ENCODE peak calls at places on chromosome 9, in five cellular contexts. One of them, this sample, is unnamed.

GRCh38 chr9:75612205-75612604 is 278.3 kb upstream of the PCSK5 start:
- DNase-seq in astrocyte of the spinal cord: no peak
- DNase-seq in OCI-LY7: no peak
- DNase-seq in breast epithelium: no peak
- DNase-seq in heart right ventricle: no peak
- DNase-seq in this sample: no peak

GRCh38 chr9:132797861-132798659 is 80.0 kb downstream of the AK8 start:
- DNase-seq in astrocyte of the spinal cord: no peak
- DNase-seq in OCI-LY7: no peak
- DNase-seq in breast epithelium: no peak
- DNase-seq in heart right ventricle: no peak
- DNase-seq in this sample: peak; percentile 5

GRCh38 chr9:78015242-78015641 is 16.4 kb downstream of the GNAQ start:
- DNase-seq in astrocyte of the spinal cord: no peak
- DNase-seq in OCI-LY7: no peak
- DNase-seq in breast epithelium: no peak
- DNase-seq in heart right ventricle: no peak
- DNase-seq in this sample: no peak

GRCh38 chr9:14029811-14030210 is 284.1 kb downstream of the NFIB start:
- DNase-seq in astrocyte of the spinal cord: no peak
- DNase-seq in OCI-LY7: no peak
- DNase-seq in breast epithelium: no peak
- DNase-seq in heart right ventricle: no peak
- DNase-seq in this sample: no peak

GRCh38 chr9:132547052-132547431 is 35.4 kb upstream of the BARHL1 start:
- DNase-seq in astrocyte of the spinal cord: no peak
- DNase-seq in OCI-LY7: no peak
- DNase-seq in breast epithelium: no peak
- DNase-seq in heart right ventricle: no peak
- DNase-seq in this sample: no peak

GRCh38 chr9:132702254-132702653 is 32.0 kb downstream of the GTF3C4 start:
- DNase-seq in astrocyte of the spinal cord: no peak
- DNase-seq in OCI-LY7: no peak
- DNase-seq in breast epithelium: no peak
- DNase-seq in heart right ventricle: no peak
- DNase-seq in this sample: no peak

GRCh38 chr9:72485821-72486605 is 35.4 kb upstream of the TMC1 start:
- DNase-seq in astrocyte of the spinal cord: peak; percentile 70
- DNase-seq in OCI-LY7: no peak
- DNase-seq in breast epithelium: no peak
- DNase-seq in heart right ventricle: no peak
- DNase-seq in this sample: peak; percentile 50

GRCh38 chr9:120714846-120715231 is 569 bp upstream of the MEGF9 start:
- DNase-seq in astrocyte of the spinal cord: no peak
- DNase-seq in OCI-LY7: no peak
- DNase-seq in breast epithelium: no peak
- DNase-seq in heart right ventricle: peak; percentile 20
- DNase-seq in this sample: no peak

GRCh38 chr9:113895526-113895925 is 19.4 kb downstream of the ZNF618 start:
- DNase-seq in astrocyte of the spinal cord: no peak
- DNase-seq in OCI-LY7: no peak
- DNase-seq in breast epithelium: no peak
- DNase-seq in heart right ventricle: no peak
- DNase-seq in this sample: peak; percentile 24

GRCh38 chr9:124206391-124206790 is 51.4 kb upstream of the NEK6 start:
- DNase-seq in astrocyte of the spinal cord: no peak
- DNase-seq in OCI-LY7: peak; percentile 82
- DNase-seq in breast epithelium: no peak
- DNase-seq in heart right ventricle: no peak
- DNase-seq in this sample: no peak

GRCh38 chr9:117414906-117415583 is at the start of gene ASTN2:
- DNase-seq in astrocyte of the spinal cord: no peak
- DNase-seq in OCI-LY7: no peak
- DNase-seq in breast epithelium: no peak
- DNase-seq in heart right ventricle: no peak
- DNase-seq in this sample: no peak

GRCh38 chr9:37262410-37262809 is 142.0 kb downstream of the ZCCHC7 start:
- DNase-seq in astrocyte of the spinal cord: peak; percentile 28
- DNase-seq in OCI-LY7: no peak
- DNase-seq in breast epithelium: no peak
- DNase-seq in heart right ventricle: no peak
- DNase-seq in this sample: peak; percentile 65

GRCh38 chr9:77839459-77840140 is 191.5 kb upstream of the GNA14 start:
- DNase-seq in astrocyte of the spinal cord: peak; percentile 75
- DNase-seq in OCI-LY7: no peak
- DNase-seq in breast epithelium: no peak
- DNase-seq in heart right ventricle: no peak
- DNase-seq in this sample: peak; percentile 88

GRCh38 chr9:107536462-107536861 is 46.9 kb upstream of the KLF4 start:
- DNase-seq in astrocyte of the spinal cord: no peak
- DNase-seq in OCI-LY7: no peak
- DNase-seq in breast epithelium: no peak
- DNase-seq in heart right ventricle: no peak
- DNase-seq in this sample: no peak

GRCh38 chr9:107539427-107540154 is 50.0 kb upstream of the KLF4 start:
- DNase-seq in astrocyte of the spinal cord: no peak
- DNase-seq in OCI-LY7: no peak
- DNase-seq in breast epithelium: no peak
- DNase-seq in heart right ventricle: no peak
- DNase-seq in this sample: no peak

GRCh38 chr9:107530682-107531081 is 41.1 kb upstream of the KLF4 start:
- DNase-seq in astrocyte of the spinal cord: no peak
- DNase-seq in OCI-LY7: no peak
- DNase-seq in breast epithelium: no peak
- DNase-seq in heart right ventricle: no peak
- DNase-seq in this sample: no peak

GRCh38 chr9:107540167-107540566 is 50.6 kb upstream of the KLF4 start:
- DNase-seq in astrocyte of the spinal cord: no peak
- DNase-seq in OCI-LY7: no peak
- DNase-seq in breast epithelium: no peak
- DNase-seq in heart right ventricle: no peak
- DNase-seq in this sample: peak; percentile 18

DNA sequence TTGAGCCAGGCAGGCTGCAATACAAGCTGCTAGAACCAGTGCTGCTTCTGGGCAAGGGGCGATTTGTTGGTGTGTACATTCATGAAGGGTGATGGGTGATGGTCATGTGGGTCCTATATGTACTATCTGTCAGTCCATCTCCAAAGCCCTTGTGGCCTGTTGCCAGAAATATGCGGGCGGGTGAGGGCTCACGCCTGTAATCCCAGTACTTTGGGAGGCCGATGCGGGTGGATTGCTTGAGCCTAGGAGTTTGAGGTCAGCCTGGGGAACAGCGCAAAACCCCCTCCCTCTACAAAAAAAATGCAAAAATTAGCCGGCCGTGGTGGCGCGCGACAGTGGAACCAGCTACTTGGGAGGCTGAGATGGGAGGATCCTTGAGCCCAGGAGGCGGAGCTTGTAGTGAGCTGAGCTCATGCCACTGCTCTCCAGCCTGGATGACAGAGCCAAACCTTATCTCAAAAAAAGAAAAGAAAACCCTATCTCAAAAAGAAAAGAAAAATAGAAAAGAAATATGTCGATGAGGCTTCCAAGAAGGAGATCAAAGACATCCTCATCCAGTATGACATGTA is 45.0 kb upstream of the KLF4 start:
- DNase-seq in astrocyte of the spinal cord: no peak
- DNase-seq in OCI-LY7: no peak
- DNase-seq in breast epithelium: no peak
- DNase-seq in heart right ventricle: no peak
- DNase-seq in this sample: no peak
- TF ChIP-seq CTCF in astrocyte of the spinal cord: no peak
- TF ChIP-seq CTCF in OCI-LY7: no peak
- TF ChIP-seq CTCF in breast epithelium: no peak
- TF ChIP-seq CTCF in heart right ventricle: no peak
- TF ChIP-seq CTCF in this sample: no peak

DNA sequence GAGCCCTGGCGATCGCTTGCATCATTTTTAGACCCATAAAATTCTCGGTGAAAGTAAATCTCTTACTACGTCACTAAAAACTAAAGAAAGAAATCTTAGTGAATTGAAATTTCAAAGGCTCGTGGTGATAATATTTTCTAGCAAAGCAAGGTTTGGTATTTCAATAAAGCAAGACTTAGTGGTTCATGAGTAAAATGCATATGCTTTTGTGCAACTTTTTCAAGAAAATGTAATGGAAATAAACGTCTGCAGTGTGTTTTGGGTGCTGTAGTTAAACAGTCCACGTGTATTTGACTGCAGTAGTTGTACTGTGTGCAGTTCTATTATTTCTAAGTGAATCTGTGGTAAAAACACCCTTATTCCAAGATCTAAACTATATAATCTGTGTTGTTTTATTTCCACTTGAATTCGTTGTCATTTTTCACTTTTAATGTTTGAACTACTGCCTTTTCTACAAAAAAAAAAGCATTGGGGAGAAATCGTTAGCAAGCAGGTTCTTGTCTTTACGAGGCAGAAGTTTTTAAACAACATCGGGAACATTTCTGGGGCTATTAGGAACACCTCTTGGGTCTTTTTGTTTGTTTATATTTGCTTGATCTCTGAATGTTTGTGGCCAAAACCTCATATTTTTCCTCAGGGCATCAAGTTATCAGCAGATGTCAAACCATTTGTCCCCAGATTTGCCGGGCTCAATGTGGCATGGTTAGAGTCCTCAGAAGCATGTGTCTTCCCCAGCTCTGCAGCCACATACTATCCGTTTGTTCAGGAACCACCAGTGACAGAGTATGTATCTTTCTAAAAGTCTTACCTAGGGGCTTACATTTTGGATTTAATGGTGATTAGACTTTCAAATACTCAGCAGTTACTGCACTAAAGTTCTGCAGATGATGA is 960 bp downstream of the SECISBP2 start:
- DNase-seq in astrocyte of the spinal cord: no peak
- DNase-seq in OCI-LY7: peak; percentile 30
- DNase-seq in breast epithelium: no peak
- DNase-seq in heart right ventricle: no peak
- DNase-seq in this sample: no peak
- H3K4me3 ChIP-seq in astrocyte of the spinal cord: peak overlapping the region; percentile 62
- H3K4me3 ChIP-seq in OCI-LY7: peak overlapping the region; percentile 77
- H3K4me3 ChIP-seq in breast epithelium: peak overlapping the region; percentile 70
- H3K4me3 ChIP-seq in heart right ventricle: peak overlapping the region; percentile 72
- H3K4me3 ChIP-seq in this sample: peak overlapping the region; percentile 70

DNA sequence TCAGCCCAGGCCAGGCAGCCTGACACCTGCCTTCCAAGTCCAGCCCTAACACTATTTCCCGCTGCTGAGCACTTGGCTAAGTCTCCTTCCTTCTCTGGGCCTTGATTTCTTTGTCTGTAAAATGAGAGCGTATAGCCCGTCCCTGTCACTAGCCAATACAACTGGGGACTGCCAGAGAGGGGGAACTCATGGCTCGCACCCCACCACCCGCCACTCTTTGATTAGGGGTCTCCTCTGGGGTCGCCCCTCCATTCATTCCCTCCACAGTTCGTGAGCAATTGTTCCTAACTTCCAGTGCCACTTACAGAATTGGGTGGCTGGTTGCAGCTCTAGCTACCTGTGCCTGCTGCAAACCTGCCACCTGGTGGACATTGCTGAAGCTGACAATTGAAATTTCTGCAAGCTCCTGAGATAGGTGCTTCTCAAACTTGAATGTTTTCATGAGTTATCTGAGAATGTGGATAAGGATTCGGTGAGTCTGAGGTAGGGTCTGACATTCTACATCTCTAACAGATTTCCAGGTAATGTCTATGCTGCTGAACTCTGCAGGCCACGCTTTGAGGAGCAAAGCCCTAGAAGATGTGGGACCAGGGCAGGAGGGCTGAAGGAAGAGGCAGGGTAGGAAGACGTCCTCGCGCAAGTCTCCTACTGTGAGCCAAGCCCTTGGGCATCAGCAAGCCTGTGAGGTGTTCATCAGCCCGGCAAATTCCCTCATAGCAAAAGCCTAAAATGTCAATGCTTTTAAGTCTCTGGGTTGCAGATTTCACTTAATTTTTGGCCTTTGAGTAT is 13.3 kb upstream of the RECK start:
- DNase-seq in astrocyte of the spinal cord: peak; percentile 72
- DNase-seq in OCI-LY7: peak; percentile 76
- DNase-seq in breast epithelium: peak; percentile 66
- DNase-seq in heart right ventricle: peak; percentile 62
- DNase-seq in this sample: peak; percentile 82
- TF ChIP-seq CTCF in astrocyte of the spinal cord: peak; percentile 84
- TF ChIP-seq CTCF in OCI-LY7: peak; percentile 95
- TF ChIP-seq CTCF in breast epithelium: peak; percentile 82
- TF ChIP-seq CTCF in heart right ventricle: peak; percentile 64
- TF ChIP-seq CTCF in this sample: peak; percentile 85

GRCh38 chr9:93465853-93466252 is 12.5 kb upstream of the FAM120AOS start:
- DNase-seq in astrocyte of the spinal cord: no peak
- DNase-seq in OCI-LY7: no peak
- DNase-seq in breast epithelium: no peak
- DNase-seq in heart right ventricle: no peak
- DNase-seq in this sample: no peak
- H3K4me3 ChIP-seq in astrocyte of the spinal cord: no peak overlapping the region
- H3K4me3 ChIP-seq in OCI-LY7: peak overlapping the region; percentile 49
- H3K4me3 ChIP-seq in breast epithelium: no peak overlapping the region
- H3K4me3 ChIP-seq in heart right ventricle: no peak overlapping the region
- H3K4me3 ChIP-seq in this sample: no peak overlapping the region

DNA sequence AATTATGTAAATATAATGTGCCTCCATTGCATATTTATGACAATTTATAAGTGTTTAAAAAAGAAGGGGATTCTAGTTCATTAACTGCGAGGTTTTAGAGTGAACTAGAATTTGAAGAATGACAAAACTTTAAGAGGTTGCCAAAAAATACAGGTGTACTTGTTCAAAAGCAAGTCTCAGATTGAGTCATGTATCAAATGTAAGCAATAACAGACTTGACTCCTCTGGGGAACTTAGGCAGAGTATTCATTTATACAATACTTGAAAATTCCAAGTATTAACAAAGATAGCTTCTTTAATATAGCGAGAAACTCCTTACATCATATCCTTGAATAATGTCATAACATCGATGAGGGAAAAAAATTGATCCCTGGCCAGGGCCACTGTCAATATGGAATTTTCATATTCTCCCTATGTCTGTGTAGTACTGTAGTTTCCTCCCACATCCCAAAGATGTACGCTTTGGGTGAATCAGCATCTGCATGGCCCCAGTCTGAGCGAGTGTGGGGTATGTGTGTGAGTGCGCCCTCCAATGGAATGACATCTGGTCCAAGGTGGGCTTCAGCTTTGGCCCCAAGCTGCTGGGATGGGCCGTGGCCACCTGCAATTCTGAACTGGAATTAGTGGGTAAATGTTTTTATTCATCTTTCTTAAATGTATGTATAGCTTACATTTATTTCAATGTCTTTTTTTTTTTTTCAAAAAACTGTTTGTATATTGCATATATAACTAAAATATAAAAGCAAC is 70.1 kb downstream of the RIC1 start:
- DNase-seq in astrocyte of the spinal cord: peak; percentile 26
- DNase-seq in OCI-LY7: no peak
- DNase-seq in breast epithelium: no peak
- DNase-seq in heart right ventricle: no peak
- DNase-seq in this sample: peak; percentile 68
- TF ChIP-seq CTCF in astrocyte of the spinal cord: no peak
- TF ChIP-seq CTCF in OCI-LY7: no peak
- TF ChIP-seq CTCF in breast epithelium: no peak
- TF ChIP-seq CTCF in heart right ventricle: no peak
- TF ChIP-seq CTCF in this sample: no peak

This sample was measured in cardiac fibroblast.